ENCODE peak calls at places on chromosomes 11 and 22, in ten cellular contexts. M is tibial nerve, Q is GM23338, N is progenitor cell of endocrine pancreas, D is WTC11, U is heart left ventricle, F is fibroblast of lung, P is pancreas, G is endothelial cell, B is AG09309. L is an unnamed sample.

GRCh38 chr11:65078151-65078550 is 5.7 kb downstream of the CDCA5 start:
- DNase-seq in M (no peak), Q (peak; percentile 80), N (no peak), D (peak; percentile 73), U (no peak), F (peak; percentile 9), P (peak; percentile 76), G (peak; percentile 65), B (no peak), L (peak; percentile 77)

GRCh38 chr11:9462172-9462799 is 1.5 kb downstream of the ZNF143 start:
- DNase-seq in M (no peak), Q (peak; percentile 14), N (no peak), D (no peak), U (no peak), F (peak; percentile 53), P (no peak), G (no peak), B (no peak), L (no peak)

GRCh38 chr11:113419426-113420003 is 31.9 kb downstream of the ANKK1 start:
- DNase-seq in M (no peak), Q (peak; percentile 9), N (no peak), D (no peak), U (no peak), F (no peak), P (no peak), G (no peak), B (no peak), L (no peak)

GRCh38 chr11:57424802-57425564 is 1.9 kb downstream of the SLC43A3 start:
- DNase-seq in M (peak; percentile 82), Q (no peak), N (no peak), D (no peak), U (peak; percentile 75), F (peak; percentile 87), P (peak; percentile 23), G (no peak), B (peak; percentile 56), L (peak; percentile 24)

GRCh38 chr22:40209945-40210485 is 32.3 kb downstream of the TNRC6B start:
- DNase-seq in M (no peak), Q (no peak), N (no peak), D (no peak), U (no peak), F (no peak), P (no peak), G (no peak), B (no peak), L (no peak)

GRCh38 chr11:112163875-112164521 is at the start of gene IL18:
- DNase-seq in M (peak; percentile 33), Q (peak; percentile 69), N (no peak), D (peak; percentile 38), U (peak; percentile 64), F (peak; percentile 25), P (peak; percentile 33), G (peak; percentile 17), B (no peak), L (peak; percentile 84)

GRCh38 chr22:40838486-40838885 is 18.0 kb downstream of the ST13 start:
- DNase-seq in M (no peak), Q (no peak), N (no peak), D (no peak), U (no peak), F (no peak), P (no peak), G (no peak), B (no peak), L (no peak)

GRCh38 chr11:126917531-126918204 is 82.9 kb downstream of the KIRREL3 start:
- DNase-seq in M (no peak), Q (no peak), N (no peak), D (no peak), U (no peak), F (peak; percentile 99), P (no peak), G (no peak), B (peak; percentile 97), L (peak; percentile 10)

GRCh38 chr11:73983764-73984543 is 1.3 kb upstream of the UCP2 start:
- DNase-seq in M (no peak), Q (no peak), N (no peak), D (no peak), U (no peak), F (no peak), P (no peak), G (no peak), B (no peak), L (no peak)

GRCh38 chr11:130202818-130203671 is 43.5 kb downstream of the ST14 start:
- DNase-seq in M (no peak), Q (no peak), N (no peak), D (no peak), U (no peak), F (no peak), P (no peak), G (no peak), B (no peak), L (no peak)

GRCh38 chr11:9002920-9003572 is 755 bp downstream of the NRIP3 start:
- DNase-seq in M (no peak), Q (peak; percentile 27), N (no peak), D (no peak), U (no peak), F (no peak), P (no peak), G (no peak), B (no peak), L (no peak)

GRCh38 chr11:78432058-78432515 is 14.5 kb upstream of the GAB2 start:
- DNase-seq in M (no peak), Q (peak; percentile 60), N (no peak), D (peak; percentile 42), U (no peak), F (no peak), P (no peak), G (peak; percentile 46), B (no peak), L (peak; percentile 36)

GRCh38 chr11:31375866-31376265 is 6.2 kb downstream of the DNAJC24 start:
- DNase-seq in M (no peak), Q (no peak), N (no peak), D (no peak), U (no peak), F (no peak), P (no peak), G (no peak), B (no peak), L (no peak)

DNA sequence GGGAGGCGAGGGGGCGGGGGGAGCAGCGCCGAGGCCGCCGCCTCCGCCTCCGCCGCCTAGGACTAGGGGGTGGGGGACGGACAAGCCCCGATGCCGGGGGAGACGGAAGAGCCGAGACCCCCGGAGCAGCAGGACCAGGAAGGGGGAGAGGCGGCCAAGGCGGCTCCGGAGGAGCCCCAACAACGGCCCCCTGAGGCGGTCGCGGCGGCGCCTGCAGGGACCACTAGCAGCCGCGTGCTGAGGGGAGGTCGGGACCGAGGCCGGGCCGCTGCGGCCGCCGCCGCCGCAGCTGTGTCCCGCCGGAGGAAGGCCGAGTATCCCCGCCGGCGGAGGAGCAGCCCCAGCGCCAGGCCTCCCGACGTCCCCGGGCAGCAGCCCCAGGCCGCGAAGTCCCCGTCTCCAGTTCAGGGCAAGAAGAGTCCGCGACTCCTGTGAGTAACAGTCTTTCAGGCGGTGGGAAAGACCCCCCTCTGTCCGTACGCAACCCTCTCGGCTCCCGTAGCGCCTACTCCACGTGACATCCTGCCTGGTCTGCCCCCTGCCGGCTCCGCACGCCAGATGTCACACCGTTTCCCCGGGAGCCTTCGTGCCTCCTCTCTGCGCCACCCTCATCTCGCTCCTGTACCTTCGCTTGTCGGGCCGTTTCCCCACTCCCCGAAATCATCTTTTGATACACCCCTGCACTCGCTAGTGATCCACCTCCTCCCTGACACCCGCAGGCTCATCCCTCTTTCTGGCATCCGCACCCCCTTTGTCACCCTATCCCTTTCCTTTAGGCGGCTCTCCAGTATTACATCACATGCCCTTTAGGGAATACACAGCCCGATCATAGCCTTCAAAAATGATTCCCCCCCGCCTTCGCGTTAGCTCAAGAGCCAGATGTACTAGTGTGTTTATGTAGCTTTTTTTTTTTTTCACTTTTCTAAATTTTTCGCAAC is 598 bp downstream of the ZFP91 start:
- DNase-seq in M (peak; percentile 96), Q (peak; percentile 93), N (peak; percentile 84), D (peak; percentile 83), U (peak; percentile 94), F (peak; percentile 89), P (peak; percentile 90), G (peak; percentile 91), B (peak; percentile 68), L (peak; percentile 92)
- TF ChIP-seq CTCF in M (peak; percentile 78), Q (peak; percentile 59), N (peak; percentile 77), D (peak; percentile 24), U (peak; percentile 91), F (peak; percentile 60), P (peak; percentile 64), G (peak; percentile 52), B (peak; percentile 83), L (peak; percentile 85)

GRCh38 chr11:12485328-12485727 is 108.0 kb downstream of the PARVA start:
- DNase-seq in M (no peak), Q (no peak), N (no peak), D (no peak), U (no peak), F (no peak), P (no peak), G (no peak), B (no peak), L (no peak)
- TF ChIP-seq CTCF in M (peak; percentile 48), Q (peak; percentile 19), N (peak; percentile 50), D (no peak), U (peak; percentile 19), F (peak; percentile 47), P (peak; percentile 16), G (peak; percentile 45), B (peak; percentile 48), L (peak; percentile 61)

GRCh38 chr11:33321483-33321882 is 64.3 kb downstream of the HIPK3 start:
- DNase-seq in M (no peak), Q (no peak), N (no peak), D (no peak), U (no peak), F (no peak), P (no peak), G (no peak), B (no peak), L (no peak)
- TF ChIP-seq CTCF in M (no peak), Q (no peak), N (no peak), D (no peak), U (no peak), F (no peak), P (no peak), G (no peak), B (no peak), L (no peak)

GRCh38 chr11:61969391-61969758 is 1.9 kb upstream of the FTH1 start:
- DNase-seq in M (no peak), Q (no peak), N (no peak), D (no peak), U (no peak), F (no peak), P (no peak), G (no peak), B (no peak), L (no peak)

GRCh38 chr11:61968758-61969390 is 1.4 kb upstream of the FTH1 start:
- DNase-seq in M (no peak), Q (no peak), N (no peak), D (no peak), U (no peak), F (no peak), P (peak; percentile 21), G (no peak), B (no peak), L (no peak)

GRCh38 chr11:61967924-61968757 is 707 bp upstream of the FTH1 start:
- DNase-seq in M (no peak), Q (peak; percentile 52), N (peak; percentile 29), D (peak; percentile 32), U (peak; percentile 82), F (no peak), P (peak; percentile 55), G (peak; percentile 20), B (no peak), L (peak; percentile 41)

GRCh38 chr11:61971177-61972111 is 4.0 kb upstream of the FTH1 start:
- DNase-seq in M (peak; percentile 98), Q (peak; percentile 98), N (peak; percentile 81), D (peak; percentile 98), U (peak; percentile 97), F (peak; percentile 99), P (peak; percentile 99), G (peak; percentile 61), B (peak; percentile 97), L (peak; percentile 97)

GRCh38 chr11:61969838-61970452 is 2.5 kb upstream of the FTH1 start:
- DNase-seq in M (no peak), Q (no peak), N (no peak), D (no peak), U (no peak), F (peak; percentile 80), P (no peak), G (no peak), B (peak; percentile 73), L (no peak)
- TF ChIP-seq CTCF in M (no peak), Q (no peak), N (no peak), D (no peak), U (no peak), F (no peak), P (no peak), G (no peak), B (no peak), L (no peak)

L was measured in Calu3.